ENCODE peak calls at places on chromosomes 1 and 21, in eight cellular contexts. J, G, C, D, K, X, H and P are unnamed samples.

GRCh38 chr1:54976747-54977146 is 3.7 kb upstream of the TMEM61 start:
- DNase-seq in J (no peak), G (no peak), C (no peak), D (no peak), K (no peak), X (no peak), H (no peak), P (no peak)

GRCh38 chr1:107949467-107950253 is 15.3 kb downstream of the VAV3 start:
- DNase-seq in J (no peak), G (no peak), C (no peak), D (no peak), K (no peak), X (no peak), H (peak), P (no peak)

GRCh38 chr1:151547119-151547899 is 7.2 kb downstream of the TUFT1 start:
- DNase-seq in J (no peak), G (no peak), C (no peak), D (peak), K (no peak), X (no peak), H (no peak), P (peak)

GRCh38 chr1:6016191-6016865 is 24.1 kb upstream of the NPHP4 start:
- DNase-seq in J (no peak), G (no peak), C (no peak), D (peak), K (no peak), X (no peak), H (no peak), P (no peak)

GRCh38 chr1:220564216-220564615 is 36.3 kb downstream of the MARK1 start:
- DNase-seq in J (no peak), G (no peak), C (no peak), D (peak), K (no peak), X (no peak), H (no peak), P (no peak)

GRCh38 chr1:231021540-231022031 is 18.5 kb downstream of the FAM89A start:
- DNase-seq in J (no peak), G (no peak), C (no peak), D (peak), K (no peak), X (no peak), H (no peak), P (no peak)

GRCh38 chr1:218281285-218281684 is 3.8 kb upstream of the RRP15 start:
- DNase-seq in J (no peak), G (no peak), C (no peak), D (peak), K (no peak), X (no peak), H (peak), P (no peak)

GRCh38 chr1:232045571-232045970 is 419.0 kb downstream of the DISC1 start:
- DNase-seq in J (no peak), G (no peak), C (no peak), D (no peak), K (no peak), X (no peak), H (no peak), P (no peak)

GRCh38 chr1:64920936-64921589 is 45.3 kb downstream of the JAK1 start:
- DNase-seq in J (no peak), G (no peak), C (no peak), D (peak), K (no peak), X (no peak), H (peak), P (no peak)

GRCh38 chr1:51063121-51063520 is 38.9 kb upstream of the C1orf185 start:
- DNase-seq in J (no peak), G (no peak), C (no peak), D (peak), K (no peak), X (no peak), H (no peak), P (peak)

GRCh38 chr21:25359724-25360123 is 247.6 kb downstream of the MRPL39 start:
- DNase-seq in J (no peak), G (no peak), C (no peak), D (peak), K (no peak), X (no peak), H (no peak), P (no peak)